ENCODE peak calls at places on chromosome 16, in five cellular contexts. One of them, this sample, is unnamed.

GRCh38 chr16:53080345-53081031 is 25.7 kb downstream of the CHD9 start:
- DNase-seq in PC-9: no peak
- DNase-seq in DND-41: no peak
- DNase-seq in endothelial cell of umbilical vein: peak; percentile 80
- DNase-seq in fibroblast of lung: peak; percentile 90
- DNase-seq in this sample: no peak

GRCh38 chr16:35753559-35754390 is 2294.4 kb downstream of the TP53TG3F start:
- DNase-seq in PC-9: no peak
- DNase-seq in DND-41: no peak
- DNase-seq in endothelial cell of umbilical vein: no peak
- DNase-seq in fibroblast of lung: no peak
- DNase-seq in this sample: no peak

GRCh38 chr16:68754117-68754792 is 17.2 kb downstream of the CDH1 start:
- DNase-seq in PC-9: no peak
- DNase-seq in DND-41: no peak
- DNase-seq in endothelial cell of umbilical vein: no peak
- DNase-seq in fibroblast of lung: no peak
- DNase-seq in this sample: no peak

GRCh38 chr16:24853830-24854229 is 8.1 kb downstream of the SLC5A11 start:
- DNase-seq in PC-9: no peak
- DNase-seq in DND-41: no peak
- DNase-seq in endothelial cell of umbilical vein: peak; percentile 63
- DNase-seq in fibroblast of lung: peak; percentile 49
- DNase-seq in this sample: no peak

GRCh38 chr16:89003831-89004208 is 26.8 kb upstream of the CBFA2T3 start:
- DNase-seq in PC-9: no peak
- DNase-seq in DND-41: no peak
- DNase-seq in endothelial cell of umbilical vein: no peak
- DNase-seq in fibroblast of lung: no peak
- DNase-seq in this sample: no peak

GRCh38 chr16:11557811-11558210 is 28.9 kb downstream of the LITAF start:
- DNase-seq in PC-9: no peak
- DNase-seq in DND-41: no peak
- DNase-seq in endothelial cell of umbilical vein: no peak
- DNase-seq in fibroblast of lung: no peak
- DNase-seq in this sample: no peak

GRCh38 chr16:73879621-73880020 is 417.0 kb upstream of the PSMD7 start:
- DNase-seq in PC-9: no peak
- DNase-seq in DND-41: no peak
- DNase-seq in endothelial cell of umbilical vein: no peak
- DNase-seq in fibroblast of lung: no peak
- DNase-seq in this sample: no peak

GRCh38 chr16:84503751-84504395 is 586 bp downstream of the MEAK7 start:
- DNase-seq in PC-9: peak; percentile 64
- DNase-seq in DND-41: no peak
- DNase-seq in endothelial cell of umbilical vein: peak; percentile 29
- DNase-seq in fibroblast of lung: peak; percentile 56
- DNase-seq in this sample: peak; percentile 22

GRCh38 chr16:526181-527014 is 1.1 kb upstream of the CAPN15 start:
- DNase-seq in PC-9: peak; percentile 51
- DNase-seq in DND-41: peak; percentile 45
- DNase-seq in endothelial cell of umbilical vein: no peak
- DNase-seq in fibroblast of lung: peak; percentile 49
- DNase-seq in this sample: peak; percentile 78

GRCh38 chr16:4523686-4524085 is 14.9 kb downstream of the CDIP1 start:
- DNase-seq in PC-9: no peak
- DNase-seq in DND-41: no peak
- DNase-seq in endothelial cell of umbilical vein: no peak
- DNase-seq in fibroblast of lung: no peak
- DNase-seq in this sample: no peak

GRCh38 chr16:4521971-4522623 is 16.5 kb downstream of the CDIP1 start:
- DNase-seq in PC-9: no peak
- DNase-seq in DND-41: no peak
- DNase-seq in endothelial cell of umbilical vein: no peak
- DNase-seq in fibroblast of lung: no peak
- DNase-seq in this sample: peak; percentile 54

GRCh38 chr16:4525634-4526277 is 12.8 kb downstream of the CDIP1 start:
- DNase-seq in PC-9: no peak
- DNase-seq in DND-41: no peak
- DNase-seq in endothelial cell of umbilical vein: no peak
- DNase-seq in fibroblast of lung: no peak
- DNase-seq in this sample: no peak

GRCh38 chr16:4525069-4525468 is 13.5 kb downstream of the CDIP1 start:
- DNase-seq in PC-9: no peak
- DNase-seq in DND-41: no peak
- DNase-seq in endothelial cell of umbilical vein: no peak
- DNase-seq in fibroblast of lung: no peak
- DNase-seq in this sample: no peak

GRCh38 chr16:4524571-4524970 is 14.0 kb downstream of the CDIP1 start:
- DNase-seq in PC-9: no peak
- DNase-seq in DND-41: no peak
- DNase-seq in endothelial cell of umbilical vein: no peak
- DNase-seq in fibroblast of lung: no peak
- DNase-seq in this sample: no peak
- H3K27ac ChIP-seq in PC-9: no peak overlapping the region
- H3K27ac ChIP-seq in DND-41: no peak overlapping the region
- H3K27ac ChIP-seq in endothelial cell of umbilical vein: no peak overlapping the region
- H3K27ac ChIP-seq in fibroblast of lung: no peak overlapping the region
- H3K27ac ChIP-seq in this sample: no peak overlapping the region

GRCh38 chr16:7270006-7270405 is 62.6 kb upstream of the RBFOX1 start:
- DNase-seq in PC-9: no peak
- DNase-seq in DND-41: no peak
- DNase-seq in endothelial cell of umbilical vein: no peak
- DNase-seq in fibroblast of lung: no peak
- DNase-seq in this sample: no peak
- TF ChIP-seq EZH2 in PC-9: no peak
- TF ChIP-seq EZH2 in DND-41: no peak
- TF ChIP-seq EZH2 in endothelial cell of umbilical vein: no peak
- TF ChIP-seq EZH2 in fibroblast of lung: no peak
- TF ChIP-seq EZH2 in this sample: no peak

DNA sequence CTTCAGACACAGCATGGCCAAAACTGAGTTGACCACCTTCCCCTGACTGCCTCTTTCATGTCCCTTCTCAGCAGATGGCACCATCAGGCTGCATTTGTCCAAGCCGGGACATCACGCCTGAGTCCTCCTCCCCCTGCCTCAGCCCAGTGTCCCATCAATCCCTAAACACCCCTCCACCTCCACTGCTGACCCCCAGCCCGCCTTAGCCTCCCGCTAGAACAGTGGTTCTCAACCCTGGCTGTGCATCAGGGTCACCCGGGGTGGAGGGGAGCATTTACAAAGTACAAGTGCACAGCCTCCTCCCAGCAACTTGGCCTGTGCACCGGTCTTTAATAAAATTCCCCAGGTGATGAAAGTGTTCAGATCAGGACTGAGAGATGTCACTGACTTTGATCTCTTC is 4.0 kb downstream of the C16orf82 start:
- DNase-seq in PC-9: no peak
- DNase-seq in DND-41: no peak
- DNase-seq in endothelial cell of umbilical vein: no peak
- DNase-seq in fibroblast of lung: no peak
- DNase-seq in this sample: no peak
- H3K27ac ChIP-seq in PC-9: no peak overlapping the region
- H3K27ac ChIP-seq in DND-41: no peak overlapping the region
- H3K27ac ChIP-seq in endothelial cell of umbilical vein: no peak overlapping the region
- H3K27ac ChIP-seq in fibroblast of lung: no peak overlapping the region
- H3K27ac ChIP-seq in this sample: no peak overlapping the region

GRCh38 chr16:2471016-2471652 is at the start of gene NTN3:
- DNase-seq in PC-9: no peak
- DNase-seq in DND-41: peak; percentile 52
- DNase-seq in endothelial cell of umbilical vein: no peak
- DNase-seq in fibroblast of lung: no peak
- DNase-seq in this sample: peak; percentile 88
- TF ChIP-seq EZH2 in PC-9: no peak
- TF ChIP-seq EZH2 in DND-41: peak; percentile 49
- TF ChIP-seq EZH2 in endothelial cell of umbilical vein: no peak
- TF ChIP-seq EZH2 in fibroblast of lung: no peak
- TF ChIP-seq EZH2 in this sample: no peak

GRCh38 chr16:31428638-31429247 is 583 bp upstream of the COX6A2 start:
- DNase-seq in PC-9: peak; percentile 47
- DNase-seq in DND-41: no peak
- DNase-seq in endothelial cell of umbilical vein: no peak
- DNase-seq in fibroblast of lung: no peak
- DNase-seq in this sample: no peak

GRCh38 chr16:31430380-31431052 is 2.4 kb upstream of the COX6A2 start:
- DNase-seq in PC-9: peak; percentile 45
- DNase-seq in DND-41: no peak
- DNase-seq in endothelial cell of umbilical vein: no peak
- DNase-seq in fibroblast of lung: no peak
- DNase-seq in this sample: peak; percentile 45

GRCh38 chr16:31428277-31428597 is at the start of gene COX6A2:
- DNase-seq in PC-9: no peak
- DNase-seq in DND-41: no peak
- DNase-seq in endothelial cell of umbilical vein: no peak
- DNase-seq in fibroblast of lung: no peak
- DNase-seq in this sample: no peak

GRCh38 chr16:31427441-31428276 is 501 bp downstream of the COX6A2 start:
- DNase-seq in PC-9: no peak
- DNase-seq in DND-41: no peak
- DNase-seq in endothelial cell of umbilical vein: peak; percentile 8
- DNase-seq in fibroblast of lung: no peak
- DNase-seq in this sample: no peak

DNA sequence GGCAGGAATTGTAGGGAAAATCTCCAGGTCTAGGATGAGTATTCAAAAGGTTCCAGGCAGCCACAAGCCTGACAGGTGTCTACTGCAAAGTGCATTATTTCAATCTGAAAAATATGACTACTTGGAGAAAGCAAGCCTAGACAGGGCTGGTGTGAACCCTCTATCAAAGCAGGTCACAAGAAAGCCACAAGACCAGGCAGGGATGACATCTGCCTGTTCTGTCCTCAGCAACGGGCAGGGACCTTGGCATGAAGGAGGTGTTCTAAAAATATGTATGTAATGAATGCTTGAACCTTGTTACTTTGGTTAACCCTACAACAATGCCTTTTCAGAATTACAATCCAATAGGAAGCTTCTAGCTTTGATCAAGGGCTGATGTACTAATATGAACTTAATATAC is 1.2 kb upstream of the COX6A2 start:
- DNase-seq in PC-9: no peak
- DNase-seq in DND-41: no peak
- DNase-seq in endothelial cell of umbilical vein: no peak
- DNase-seq in fibroblast of lung: no peak
- DNase-seq in this sample: no peak
- H3K27ac ChIP-seq in PC-9: no peak overlapping the region
- H3K27ac ChIP-seq in DND-41: no peak overlapping the region
- H3K27ac ChIP-seq in endothelial cell of umbilical vein: no peak overlapping the region
- H3K27ac ChIP-seq in fibroblast of lung: no peak overlapping the region
- H3K27ac ChIP-seq in this sample: no peak overlapping the region

DNA sequence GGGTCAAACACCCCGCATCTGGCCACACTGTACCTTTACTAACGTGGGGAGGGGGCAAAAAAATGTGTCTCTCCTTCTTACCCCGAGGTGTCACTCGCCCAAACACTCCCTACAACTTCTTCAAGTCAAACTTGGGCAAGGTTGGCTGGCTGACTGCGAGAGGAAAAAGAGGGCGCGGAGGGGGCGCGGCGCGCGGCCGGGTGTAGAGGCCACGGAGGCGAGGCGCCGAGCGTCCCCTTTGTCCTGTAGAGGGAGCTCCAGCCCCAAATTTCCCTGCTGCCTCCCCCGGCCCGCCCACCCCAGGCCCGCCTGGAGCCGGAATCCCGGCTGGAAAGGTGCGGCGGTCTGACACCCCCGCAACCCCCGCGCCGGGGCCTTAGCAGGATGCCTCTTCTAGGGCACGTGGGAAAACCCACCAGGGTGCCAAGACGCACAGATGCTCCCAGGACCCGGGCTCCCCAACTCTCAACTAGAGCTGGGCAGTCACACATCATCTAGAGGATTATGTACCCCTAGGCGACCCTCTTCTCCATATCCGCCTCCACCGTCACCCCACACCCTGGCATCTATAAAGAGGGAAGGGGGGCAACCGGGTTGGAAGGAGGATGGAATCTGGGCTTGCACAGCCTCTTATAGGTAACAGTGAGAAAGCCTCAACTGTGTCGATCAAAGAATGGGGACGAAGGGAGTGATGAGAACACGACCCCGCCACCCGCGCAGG is 4.2 kb downstream of the IRX3 start:
- DNase-seq in PC-9: no peak
- DNase-seq in DND-41: peak; percentile 65
- DNase-seq in endothelial cell of umbilical vein: no peak
- DNase-seq in fibroblast of lung: peak; percentile 13
- DNase-seq in this sample: peak; percentile 86
- TF ChIP-seq EZH2 in PC-9: no peak
- TF ChIP-seq EZH2 in DND-41: no peak
- TF ChIP-seq EZH2 in endothelial cell of umbilical vein: peak; percentile 84
- TF ChIP-seq EZH2 in fibroblast of lung: no peak
- TF ChIP-seq EZH2 in this sample: no peak

GRCh38 chr16:66612422-66612821 is 7.9 kb downstream of the CMTM3 start:
- DNase-seq in PC-9: no peak
- DNase-seq in DND-41: no peak
- DNase-seq in endothelial cell of umbilical vein: no peak
- DNase-seq in fibroblast of lung: no peak
- DNase-seq in this sample: no peak
- H3K27ac ChIP-seq in PC-9: no peak overlapping the region
- H3K27ac ChIP-seq in DND-41: no peak overlapping the region
- H3K27ac ChIP-seq in endothelial cell of umbilical vein: no peak overlapping the region
- H3K27ac ChIP-seq in fibroblast of lung: no peak overlapping the region
- H3K27ac ChIP-seq in this sample: no peak overlapping the region

DNA sequence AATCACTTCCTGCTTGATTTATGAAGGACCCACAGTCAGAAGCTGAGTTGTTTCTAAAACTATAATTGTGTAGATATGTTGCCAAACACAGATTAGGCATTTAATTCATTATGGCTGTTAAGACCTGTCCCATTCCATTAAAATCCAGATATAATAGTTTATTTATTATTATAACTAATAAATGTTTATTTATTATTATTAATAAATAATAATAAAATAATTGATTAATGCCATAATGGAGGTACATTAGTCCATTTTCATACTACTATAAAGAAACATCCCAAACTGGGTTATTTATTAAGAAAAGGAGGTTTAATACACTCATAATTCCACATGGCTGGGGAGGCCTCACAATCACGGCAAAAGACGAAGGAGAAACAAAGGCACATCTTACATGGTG is 1240.9 kb downstream of the CDH11 start:
- DNase-seq in PC-9: no peak
- DNase-seq in DND-41: no peak
- DNase-seq in endothelial cell of umbilical vein: no peak
- DNase-seq in fibroblast of lung: no peak
- DNase-seq in this sample: no peak
- TF ChIP-seq EZH2 in PC-9: no peak
- TF ChIP-seq EZH2 in DND-41: no peak
- TF ChIP-seq EZH2 in endothelial cell of umbilical vein: no peak
- TF ChIP-seq EZH2 in fibroblast of lung: no peak
- TF ChIP-seq EZH2 in this sample: no peak

GRCh38 chr16:50611995-50612848 is 64.0 kb downstream of the NKD1 start:
- DNase-seq in PC-9: no peak
- DNase-seq in DND-41: no peak
- DNase-seq in endothelial cell of umbilical vein: no peak
- DNase-seq in fibroblast of lung: no peak
- DNase-seq in this sample: no peak

GRCh38 chr16:50611332-50611934 is 63.2 kb downstream of the NKD1 start:
- DNase-seq in PC-9: no peak
- DNase-seq in DND-41: no peak
- DNase-seq in endothelial cell of umbilical vein: peak; percentile 58
- DNase-seq in fibroblast of lung: peak; percentile 43
- DNase-seq in this sample: no peak

GRCh38 chr16:50610331-50611262 is 62.4 kb downstream of the NKD1 start:
- DNase-seq in PC-9: no peak
- DNase-seq in DND-41: no peak
- DNase-seq in endothelial cell of umbilical vein: no peak
- DNase-seq in fibroblast of lung: no peak
- DNase-seq in this sample: peak; percentile 93

GRCh38 chr16:50613281-50613991 is 65.2 kb downstream of the NKD1 start:
- DNase-seq in PC-9: no peak
- DNase-seq in DND-41: no peak
- DNase-seq in endothelial cell of umbilical vein: no peak
- DNase-seq in fibroblast of lung: no peak
- DNase-seq in this sample: no peak

GRCh38 chr16:50612849-50613198 is 64.6 kb downstream of the NKD1 start:
- DNase-seq in PC-9: no peak
- DNase-seq in DND-41: no peak
- DNase-seq in endothelial cell of umbilical vein: no peak
- DNase-seq in fibroblast of lung: no peak
- DNase-seq in this sample: no peak
- H3K27ac ChIP-seq in PC-9: no peak overlapping the region
- H3K27ac ChIP-seq in DND-41: no peak overlapping the region
- H3K27ac ChIP-seq in endothelial cell of umbilical vein: no peak overlapping the region
- H3K27ac ChIP-seq in fibroblast of lung: no peak overlapping the region
- H3K27ac ChIP-seq in this sample: no peak overlapping the region